ENCODE peak calls at places on chromosome 3, in ten cellular contexts. W, Y, M, E, C, H, I, U, P and T are unnamed samples.

GRCh38 chr3:122714269-122714668 is 33.6 kb downstream of the PARP14 start:
- DNase-seq in W (no peak), P (no peak), Y (no peak), I (no peak), U (no peak), H (no peak), C (no peak), E (no peak), M (no peak), T (no peak)

GRCh38 chr3:15500107-15500724 is 21.3 kb downstream of the COLQ start:
- DNase-seq in W (no peak), I (no peak), M (peak), C (no peak), U (no peak), P (no peak), Y (no peak), E (no peak), H (no peak), T (no peak)

GRCh38 chr3:107938128-107938527 is 152.7 kb downstream of the CD47 start:
- DNase-seq in U (no peak), W (peak), P (peak), M (peak), I (no peak), E (no peak), Y (peak), C (peak), H (no peak), T (peak)

GRCh38 chr3:126337980-126338651 is 19.1 kb downstream of the KLF15 start:
- DNase-seq in P (no peak), Y (no peak), I (no peak), H (no peak), M (no peak), U (no peak), W (no peak), E (no peak), C (no peak), T (no peak)

GRCh38 chr3:27134165-27134796 is 234.9 kb downstream of the NEK10 start:
- DNase-seq in U (peak), C (peak), I (peak), P (peak), W (peak), E (peak), H (peak), Y (peak), M (peak), T (peak)

GRCh38 chr3:51962854-51963530 is 4.3 kb downstream of the PCBP4 start:
- DNase-seq in C (no peak), Y (no peak), M (no peak), U (no peak), P (no peak), I (no peak), H (no peak), E (no peak), W (no peak), T (no peak)

GRCh38 chr3:38345879-38346583 is 554 bp upstream of the XYLB start:
- DNase-seq in E (no peak), C (no peak), U (no peak), H (no peak), P (no peak), Y (no peak), M (no peak), I (no peak), W (no peak), T (no peak)

GRCh38 chr3:4633078-4634004 is 140.2 kb downstream of the ITPR1 start:
- DNase-seq in U (no peak), E (no peak), H (peak), P (no peak), I (no peak), Y (peak), W (peak), M (peak), C (peak), T (peak)

GRCh38 chr3:30708472-30708871 is 102.1 kb downstream of the TGFBR2 start:
- DNase-seq in E (no peak), W (no peak), Y (no peak), P (no peak), C (no peak), H (no peak), U (no peak), I (no peak), M (no peak), T (no peak)

GRCh38 chr3:21954709-21955108 is 203.7 kb upstream of the ZNF385D start:
- DNase-seq in U (no peak), E (no peak), P (no peak), Y (no peak), C (no peak), W (no peak), H (no peak), I (no peak), M (peak), T (no peak)